ENCODE peak calls at places on chromosomes 4 and X, in nine cellular contexts. S is C1 segment of cervical spinal cord; O is activated T-cell treated with anti-CD3 and anti-CD28 coated beads, Interleukin-2, amount 50 U/mL, for 4 hours; B is mucosa of gallbladder; R is HTR-8/SVneo; Q is M059J; A is substantia nigra; L is osteocyte; E is mammary epithelial cell. V is an unnamed sample.

GRCh38 chr4:3256230-3257124 is 7.5 kb downstream of the MSANTD1 start:
- DNase-seq in S (no peak), O (no peak), B (no peak), R (no peak), Q (no peak), A (no peak), L (peak), E (no peak), V (no peak)

GRCh38 chr4:8837181-8837811 is 34.3 kb downstream of the HMX1 start:
- DNase-seq in S (no peak), O (no peak), B (no peak), R (no peak), Q (no peak), A (no peak), L (peak), E (no peak), V (no peak)

GRCh38 chr4:256492-256891 is 48.8 kb downstream of the ZNF732 start:
- DNase-seq in S (no peak), O (no peak), B (no peak), R (no peak), Q (no peak), A (no peak), L (no peak), E (no peak), V (no peak)

GRCh38 chr4:67581913-67582312 is 23.4 kb downstream of the STAP1 start:
- DNase-seq in S (no peak), O (no peak), B (no peak), R (no peak), Q (no peak), A (no peak), L (no peak), E (no peak), V (no peak)

GRCh38 chrX:41332408-41332987 is 1.5 kb upstream of the DDX3X start:
- DNase-seq in S (no peak), O (no peak), B (no peak), R (no peak), Q (peak), A (peak), L (no peak), E (no peak), V (peak)

GRCh38 chr4:118032691-118033090 is 1.6 kb upstream of the NDST3 start:
- DNase-seq in S (peak), O (no peak), B (no peak), R (peak), Q (peak), A (no peak), L (no peak), E (peak), V (no peak)

GRCh38 chr4:24473309-24473721 is 111.0 kb downstream of the DHX15 start:
- DNase-seq in S (peak), O (no peak), B (no peak), R (peak), Q (peak), A (no peak), L (no peak), E (peak), V (no peak)

GRCh38 chr4:21879187-21879586 is 69.4 kb downstream of the KCNIP4 start:
- DNase-seq in S (no peak), O (no peak), B (no peak), R (peak), Q (peak), A (no peak), L (no peak), E (no peak), V (no peak)

GRCh38 chrX:40809210-40809609 is 73.9 kb upstream of the MED14 start:
- DNase-seq in S (no peak), O (no peak), B (no peak), R (peak), Q (peak), A (no peak), L (peak), E (peak), V (no peak)

V was measured in CD4-positive, CD25-positive, alpha-beta regulatory T cell.